ENCODE peak calls at places on chromosomes 16 and 17, in nine cellular contexts. D is mesothelial cell of epicardium, L is lower lobe of right lung, K is keratinocyte, W is GM20000, P is A549, J is neural progenitor cell, Z is cardiac muscle cell, M is foreskin keratinocyte. G is an unnamed sample.

GRCh38 chr17:81844327-81844851 is 9.5 kb upstream of the PPP1R27 start:
- DNase-seq in W (no peak), Z (no peak), P (no peak), M (no peak), J (no peak), L (no peak), D (no peak), K (no peak), G (peak)

GRCh38 chr17:73697872-73698271 is 53.6 kb upstream of the SDK2 start:
- DNase-seq in L (no peak), M (no peak), D (no peak), P (no peak), J (no peak), W (no peak), K (no peak), Z (no peak), G (peak)

GRCh38 chr17:4725646-4726300 is 5.5 kb upstream of the MED11 start:
- DNase-seq in J (no peak), L (no peak), Z (no peak), K (no peak), W (no peak), P (no peak), M (no peak), D (no peak), G (no peak)

GRCh38 chr16:25690563-25691143 is 1.1 kb upstream of the HS3ST4 start:
- DNase-seq in D (no peak), Z (no peak), W (no peak), M (no peak), P (no peak), L (no peak), K (no peak), J (peak), G (no peak)

GRCh38 chr16:85521737-85522042 is 91.4 kb upstream of the GSE1 start:
- DNase-seq in L (no peak), M (no peak), D (peak), Z (no peak), P (no peak), W (no peak), J (no peak), K (no peak), G (no peak)

GRCh38 chr16:11755022-11755760 is 12.5 kb upstream of the TXNDC11 start:
- DNase-seq in M (no peak), L (no peak), Z (no peak), J (no peak), D (no peak), K (no peak), W (no peak), P (peak), G (no peak)

GRCh38 chr16:22762486-22762885 is 51.5 kb upstream of the HS3ST2 start:
- DNase-seq in K (no peak), Z (no peak), W (no peak), M (no peak), D (no peak), J (no peak), P (no peak), L (no peak), G (no peak)

GRCh38 chr16:66391726-66392670 is 25.5 kb downstream of the CDH5 start:
- DNase-seq in Z (no peak), J (no peak), M (no peak), D (no peak), K (no peak), P (no peak), L (no peak), W (no peak), G (no peak)

GRCh38 chr16:58128721-58129096 is 472 bp downstream of the CFAP20 start:
- DNase-seq in P (no peak), Z (peak), J (peak), D (no peak), K (no peak), W (peak), L (no peak), M (no peak), G (no peak)

GRCh38 chr16:2663553-2664521 is 18.5 kb upstream of the KCTD5 start:
- DNase-seq in D (no peak), M (peak), P (no peak), J (no peak), L (no peak), K (peak), Z (no peak), W (no peak), G (no peak)

GRCh38 chr17:69523252-69523861 is 108.9 kb downstream of the MAP2K6 start:
- DNase-seq in M (peak), J (peak), W (peak), Z (peak), P (peak), K (no peak), D (no peak), L (no peak), G (no peak)

GRCh38 chr17:57830880-57831279 is 19.0 kb downstream of the MRPS23 start:
- DNase-seq in K (no peak), W (no peak), L (no peak), M (no peak), J (no peak), D (no peak), Z (no peak), P (no peak), G (no peak)

DNA sequence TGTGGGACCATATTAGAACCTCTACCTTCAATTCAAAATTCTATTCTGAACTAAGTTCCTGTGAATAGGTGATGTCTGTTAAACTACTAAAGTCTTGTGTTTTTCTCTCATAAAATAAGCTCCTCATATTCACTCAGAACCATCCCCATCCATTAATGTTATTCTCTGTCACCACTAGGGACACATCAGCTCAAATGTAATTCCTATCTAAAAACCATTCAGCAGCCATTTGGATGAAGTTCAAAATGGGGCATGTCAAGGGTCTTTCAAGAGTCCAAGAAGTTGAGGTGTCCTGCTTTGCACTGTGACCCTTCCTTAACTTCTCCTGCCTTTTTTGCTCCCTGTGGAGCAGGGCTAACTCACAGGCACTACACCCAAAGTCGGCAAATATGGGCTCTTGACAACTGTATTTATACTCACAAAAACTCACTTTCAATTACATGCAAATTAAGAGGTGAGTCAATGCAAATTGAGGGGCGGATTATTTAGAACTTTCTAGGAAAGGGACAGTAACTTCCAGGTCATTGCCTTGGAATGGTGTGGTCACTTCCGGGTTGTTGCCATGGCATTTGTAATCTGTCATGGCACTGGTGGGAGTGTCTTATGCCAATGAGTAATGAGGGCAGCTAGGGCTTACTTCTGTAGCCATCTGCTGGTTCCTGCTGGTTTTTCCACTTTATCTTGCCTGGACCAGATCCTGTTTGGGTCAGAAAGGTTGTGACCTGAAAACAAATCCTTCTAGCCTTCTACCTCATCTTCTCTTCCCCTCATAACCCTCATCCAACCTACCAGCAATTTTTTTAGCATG is 128.2 kb upstream of the COX10 start:
- DNase-seq in M (no peak), J (no peak), L (no peak), P (peak), D (no peak), Z (no peak), K (no peak), W (no peak), G (no peak)
- TF ChIP-seq CTCF in M (peak), J (no peak), L (no peak), P (no peak), D (no peak), Z (no peak), K (peak), W (no peak), G (peak)

DNA sequence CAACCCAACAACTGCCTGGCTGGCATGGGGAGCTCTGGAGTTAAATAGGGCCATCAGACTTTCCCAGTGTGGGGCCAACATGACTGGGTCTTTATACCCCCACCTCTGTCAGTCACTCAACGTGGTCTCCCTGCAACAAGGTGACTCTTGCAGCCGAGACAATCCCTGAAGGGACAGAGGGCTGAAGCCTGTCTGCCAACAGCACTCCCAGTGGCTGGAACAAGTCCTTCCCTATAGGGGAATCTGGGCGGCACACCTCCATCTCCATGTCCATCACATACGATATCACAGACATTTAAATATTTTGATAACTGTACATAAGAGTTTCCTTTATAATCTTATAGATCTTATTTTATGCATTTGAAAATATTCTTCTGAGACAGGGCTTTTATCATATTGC is 4.8 kb upstream of the MAPT start:
- DNase-seq in P (peak), K (no peak), Z (no peak), D (no peak), J (peak), L (no peak), M (no peak), W (no peak), G (no peak)
- TF ChIP-seq CTCF in P (no peak), K (peak), Z (no peak), D (no peak), J (peak), L (no peak), M (peak), W (no peak), G (no peak)

GRCh38 chr17:67784364-67785121 is 40.8 kb upstream of the BPTF start:
- DNase-seq in D (no peak), K (no peak), P (no peak), L (no peak), M (no peak), J (no peak), W (no peak), Z (no peak), G (no peak)

GRCh38 chr17:67785122-67785477 is 40.2 kb upstream of the BPTF start:
- DNase-seq in D (no peak), W (no peak), Z (no peak), M (no peak), P (no peak), J (no peak), L (no peak), K (no peak), G (no peak)

DNA sequence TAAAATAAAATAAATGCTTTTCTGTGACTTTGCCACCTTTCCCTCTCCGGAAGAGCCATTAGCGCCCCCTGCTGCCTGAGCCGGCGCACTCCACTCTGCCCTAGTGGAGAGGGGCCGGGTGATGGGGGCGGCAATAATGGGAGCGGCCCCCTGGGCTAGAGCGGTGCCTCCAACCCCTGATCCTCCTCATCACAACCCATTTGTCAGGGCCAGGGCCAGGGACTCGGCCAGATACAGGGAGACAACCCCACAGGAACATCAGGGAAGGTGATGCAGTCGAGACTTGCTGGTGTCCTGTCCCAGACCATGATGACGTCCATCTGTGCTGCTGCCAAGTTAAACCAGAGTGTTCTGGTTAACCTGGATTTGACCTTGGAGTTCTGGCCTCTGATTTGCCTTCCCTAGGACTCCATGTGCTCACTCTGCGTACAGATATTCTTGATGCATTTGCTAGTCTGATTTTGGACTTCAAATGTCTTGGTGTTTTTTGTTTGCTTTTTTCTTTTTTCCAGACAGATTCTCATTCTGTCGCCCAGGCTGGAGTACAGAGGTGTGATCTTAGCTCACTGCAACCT is 46.1 kb upstream of the BPTF start:
- DNase-seq in D (no peak), J (peak), P (peak), K (no peak), Z (peak), L (no peak), W (peak), M (no peak), G (no peak)
- TF ChIP-seq CTCF in D (peak), J (peak), P (peak), K (peak), Z (peak), L (peak), W (peak), M (peak), G (peak)

GRCh38 chr17:64428406-64428805 is 20.5 kb upstream of the MILR1 start:
- DNase-seq in W (no peak), P (no peak), D (no peak), Z (no peak), M (no peak), K (no peak), J (no peak), L (no peak), G (no peak)
- TF ChIP-seq CTCF in W (no peak), P (no peak), D (no peak), Z (no peak), M (no peak), K (no peak), J (no peak), L (no peak), G (no peak)

GRCh38 chr17:59561042-59561441 is 4.4 kb upstream of the DHX40 start:
- DNase-seq in D (no peak), M (no peak), W (peak), P (peak), Z (peak), J (peak), K (no peak), L (no peak), G (no peak)
- TF ChIP-seq CTCF in D (no peak), M (peak), W (no peak), P (peak), Z (peak), J (peak), K (peak), L (peak), G (peak)

GRCh38 chr17:78197147-78197830 is 10.1 kb downstream of the AFMID start:
- DNase-seq in K (no peak), W (no peak), J (no peak), Z (no peak), D (no peak), L (no peak), P (no peak), M (no peak), G (no peak)

GRCh38 chr17:78186689-78187595 is at the start of the genes AFMID and TK1:
- DNase-seq in J (peak), P (peak), Z (peak), L (peak), D (peak), K (peak), W (peak), M (peak), G (peak)

GRCh38 chr17:78196712-78197111 is 9.6 kb downstream of the AFMID start:
- DNase-seq in K (no peak), D (no peak), L (no peak), W (no peak), Z (no peak), J (no peak), P (no peak), M (no peak), G (no peak)

DNA sequence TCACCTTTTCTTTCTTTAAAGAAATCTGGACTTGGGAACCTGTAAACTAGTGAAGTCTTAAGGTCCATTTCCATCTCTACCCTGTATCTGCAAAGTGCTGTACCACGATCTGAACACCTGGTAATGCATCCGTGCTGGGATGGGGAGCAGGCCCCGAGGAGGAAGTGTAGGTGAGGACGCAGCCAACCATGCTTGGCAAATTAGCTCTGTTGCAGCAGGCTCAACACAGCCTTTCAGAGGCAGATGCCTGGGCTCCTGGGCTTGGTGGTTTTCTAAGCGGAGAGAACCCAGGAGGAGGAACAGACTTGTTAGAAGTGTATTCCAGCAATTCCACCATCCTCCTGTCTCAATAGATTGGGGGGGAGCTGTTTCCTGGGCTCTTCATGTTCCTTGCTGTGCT is 5.5 kb downstream of the AFMID start:
- DNase-seq in D (no peak), Z (no peak), W (no peak), P (no peak), L (no peak), M (no peak), K (no peak), J (no peak), G (no peak)
- TF ChIP-seq CTCF in D (no peak), Z (no peak), W (no peak), P (no peak), L (no peak), M (no peak), K (no peak), J (no peak), G (no peak)

G was measured in chondrocyte.